ENCODE peak calls at places on chromosome 10, in six cellular contexts. L is cardiac muscle cell, V is breast epithelium, H is IMR-90, Z is fibroblast of lung, I is prostate gland. K is an unnamed sample.

GRCh38 chr10:86958109-86958830 is at the start of gene SNCG:
- DNase-seq in L (no peak), V (no peak), H (no peak), Z (no peak), I (no peak), K (no peak)

GRCh38 chr10:42984761-42985325 is 92.0 kb upstream of the RET start:
- DNase-seq in L (no peak), V (peak; percentile 37), H (no peak), Z (no peak), I (no peak), K (no peak)

GRCh38 chr10:104209575-104210198 is 22.5 kb downstream of the CFAP43 start:
- DNase-seq in L (peak; percentile 56), V (no peak), H (peak; percentile 39), Z (peak; percentile 57), I (no peak), K (no peak)

GRCh38 chr10:97462309-97462708 is 16.3 kb downstream of the ZDHHC16 start:
- DNase-seq in L (no peak), V (no peak), H (no peak), Z (no peak), I (no peak), K (no peak)

GRCh38 chr10:77223532-77224460 is 413.8 kb downstream of the KCNMA1 start:
- DNase-seq in L (no peak), V (no peak), H (no peak), Z (no peak), I (no peak), K (no peak)

GRCh38 chr10:84510121-84510520 is 181.7 kb downstream of the CCSER2 start:
- DNase-seq in L (no peak), V (no peak), H (peak; percentile 79), Z (peak; percentile 20), I (no peak), K (no peak)

GRCh38 chr10:128714240-128714639 is 588.0 kb upstream of the MKI67 start:
- DNase-seq in L (no peak), V (no peak), H (no peak), Z (no peak), I (no peak), K (no peak)

GRCh38 chr10:3866347-3866746 is 81.3 kb upstream of the KLF6 start:
- DNase-seq in L (no peak), V (no peak), H (no peak), Z (no peak), I (no peak), K (no peak)

GRCh38 chr10:33955676-33956075 is 621.2 kb upstream of the NRP1 start:
- DNase-seq in L (no peak), V (no peak), H (peak; percentile 20), Z (peak; percentile 26), I (no peak), K (no peak)

GRCh38 chr10:106992064-106992463 is 172.4 kb downstream of the SORCS1 start:
- DNase-seq in L (no peak), V (no peak), H (no peak), Z (no peak), I (no peak), K (no peak)

GRCh38 chr10:88769384-88769783 is 9.6 kb downstream of the LIPN start:
- DNase-seq in L (no peak), V (no peak), H (no peak), Z (no peak), I (no peak), K (no peak)

GRCh38 chr10:30581779-30582380 is 47.7 kb downstream of the LYZL2 start:
- DNase-seq in L (peak; percentile 50), V (no peak), H (peak; percentile 54), Z (peak; percentile 67), I (no peak), K (no peak)

GRCh38 chr10:58576736-58577366 is 64.2 kb downstream of the BICC1 start:
- DNase-seq in L (no peak), V (no peak), H (no peak), Z (peak; percentile 15), I (no peak), K (no peak)

GRCh38 chr10:88094795-88095194 is 231.4 kb downstream of the PTEN start:
- DNase-seq in L (no peak), V (no peak), H (no peak), Z (no peak), I (no peak), K (no peak)

GRCh38 chr10:88693392-88694020 is 12.5 kb upstream of the LIPK start:
- DNase-seq in L (no peak), V (no peak), H (no peak), Z (peak; percentile 34), I (no peak), K (no peak)

GRCh38 chr10:5948999-5949759 is 28.2 kb downstream of the IL15RA start:
- DNase-seq in L (peak; percentile 57), V (no peak), H (peak; percentile 71), Z (peak; percentile 76), I (no peak), K (no peak)

GRCh38 chr10:127243490-127244272 is 47.3 kb upstream of the INSYN2A start:
- DNase-seq in L (peak; percentile 64), V (no peak), H (peak; percentile 30), Z (peak; percentile 42), I (no peak), K (no peak)

GRCh38 chr10:3099291-3100092 is 32.1 kb downstream of the PFKP start:
- DNase-seq in L (no peak), V (no peak), H (peak; percentile 85), Z (peak; percentile 91), I (no peak), K (no peak)

GRCh38 chr10:28963539-28964221 is 286.4 kb downstream of the BAMBI start:
- DNase-seq in L (no peak), V (no peak), H (no peak), Z (no peak), I (no peak), K (no peak)

GRCh38 chr10:32938554-32939061 is 19.4 kb downstream of the ITGB1 start:
- DNase-seq in L (peak; percentile 44), V (no peak), H (no peak), Z (peak; percentile 49), I (no peak), K (no peak)

GRCh38 chr10:104339469-104340098 is 1.3 kb upstream of the ITPRIP start:
- DNase-seq in L (peak; percentile 72), V (no peak), H (peak; percentile 77), Z (peak; percentile 85), I (peak; percentile 75), K (peak; percentile 91)

GRCh38 chr10:133253313-133253955 is 15.8 kb downstream of the VENTX start:
- DNase-seq in L (no peak), V (no peak), H (no peak), Z (no peak), I (no peak), K (no peak)

GRCh38 chr10:86756511-86757109 is at the start of gene BMPR1A:
- DNase-seq in L (peak; percentile 64), V (peak; percentile 83), H (peak; percentile 86), Z (peak; percentile 88), I (peak; percentile 89), K (no peak)

GRCh38 chr10:97018251-97019212 is 167.2 kb downstream of the SLIT1 start:
- DNase-seq in L (no peak), V (no peak), H (no peak), Z (no peak), I (no peak), K (no peak)

GRCh38 chr10:78800535-78801320 is 268.0 kb upstream of the ZMIZ1 start:
- DNase-seq in L (no peak), V (no peak), H (no peak), Z (no peak), I (peak; percentile 27), K (no peak)

GRCh38 chr10:114061148-114061547 is 17.5 kb downstream of the ADRB1 start:
- DNase-seq in L (no peak), V (no peak), H (no peak), Z (no peak), I (peak; percentile 63), K (no peak)

GRCh38 chr10:130985158-130985753 is 326.3 kb downstream of the TCERG1L start:
- DNase-seq in L (no peak), V (no peak), H (no peak), Z (no peak), I (no peak), K (no peak)

GRCh38 chr10:112025228-112025627 is 158.3 kb downstream of the GPAM start:
- DNase-seq in L (no peak), V (no peak), H (no peak), Z (no peak), I (no peak), K (no peak)

GRCh38 chr10:96720422-96721206 is at the start of gene PIK3AP1:
- DNase-seq in L (peak; percentile 62), V (no peak), H (no peak), Z (no peak), I (no peak), K (no peak)

GRCh38 chr10:52598936-52599335 is 173.6 kb downstream of the MBL2 start:
- DNase-seq in L (no peak), V (no peak), H (no peak), Z (no peak), I (no peak), K (no peak)

GRCh38 chr10:117226813-117227451 is 14.0 kb upstream of the SLC18A2 start:
- DNase-seq in L (peak; percentile 70), V (no peak), H (no peak), Z (no peak), I (no peak), K (no peak)

GRCh38 chr10:112875474-112876267 is 74.4 kb upstream of the TCF7L2 start:
- DNase-seq in L (no peak), V (no peak), H (peak; percentile 86), Z (peak; percentile 89), I (no peak), K (no peak)

GRCh38 chr10:4303045-4303444 is 518.0 kb upstream of the KLF6 start:
- DNase-seq in L (no peak), V (no peak), H (peak; percentile 21), Z (peak; percentile 32), I (no peak), K (no peak)

DNA sequence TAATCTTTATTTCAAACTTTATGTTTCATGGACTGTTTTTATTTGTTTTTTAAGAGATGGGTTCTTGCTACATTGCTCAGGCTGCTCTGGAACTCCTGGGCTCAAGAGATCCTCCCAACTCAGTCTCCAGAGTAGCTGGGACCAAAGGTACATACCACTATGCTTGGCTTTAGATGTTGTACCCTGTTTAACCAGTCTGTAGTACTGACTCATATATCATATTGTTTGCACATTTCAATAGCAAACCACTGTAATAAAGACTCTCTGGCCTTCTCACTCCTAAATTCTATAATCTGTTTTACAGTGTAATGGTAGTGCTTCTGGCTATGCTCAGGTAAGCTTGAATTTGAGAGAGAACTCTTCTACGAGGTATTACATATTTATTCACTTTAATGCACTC is 413.6 kb upstream of the PCDH15 start:
- DNase-seq in L (no peak), V (no peak), H (no peak), Z (no peak), I (no peak), K (no peak)
- H3K4me1 ChIP-seq in L (peaks cover 4% of the 10 kb centered on the region), V (no peaks in the 10 kb centered on the region), H (no peaks in the 10 kb centered on the region), Z (no peaks in the 10 kb centered on the region), I (no peaks in the 10 kb centered on the region), K (no peaks in the 10 kb centered on the region)

GRCh38 chr10:17527530-17528146 is 73.2 kb upstream of the ST8SIA6 start:
- DNase-seq in L (no peak), V (no peak), H (peak; percentile 89), Z (peak; percentile 91), I (no peak), K (no peak)
- H3K27ac ChIP-seq in L (no peak overlapping the region), V (no peak overlapping the region), H (peak overlapping the region; percentile 89), Z (peak overlapping the region; percentile 49), I (no peak overlapping the region), K (no peak overlapping the region)

GRCh38 chr10:14676732-14677131 is 98.0 kb downstream of the FAM107B start:
- DNase-seq in L (no peak), V (no peak), H (no peak), Z (no peak), I (no peak), K (no peak)
- H3K4me1 ChIP-seq in L (no peaks in the 10 kb centered on the region), V (no peaks in the 10 kb centered on the region), H (peaks cover 11% of the 10 kb centered on the region), Z (no peaks in the 10 kb centered on the region), I (no peaks in the 10 kb centered on the region), K (peaks cover 5% of the 10 kb centered on the region)

GRCh38 chr10:118472961-118473675 is 122.3 kb downstream of the PRLHR start:
- DNase-seq in L (no peak), V (no peak), H (no peak), Z (no peak), I (no peak), K (peak; percentile 42)
- H3K27ac ChIP-seq in L (no peak overlapping the region), V (no peak overlapping the region), H (no peak overlapping the region), Z (no peak overlapping the region), I (no peak overlapping the region), K (no peak overlapping the region)

K was measured in vagina.